ENCODE peak calls at places on chromosomes 3 and 15, in six cellular contexts. Y, M, O, E, G and Z are unnamed samples.

GRCh38 chr3:55446860-55447259 is 40.2 kb downstream of the WNT5A start:
- DNase-seq in Y (no peak), M (no peak), O (no peak), E (no peak), G (no peak), Z (no peak)

GRCh38 chr3:32700244-32700643 is 15.3 kb downstream of the CNOT10 start:
- DNase-seq in Y (no peak), M (no peak), O (no peak), E (no peak), G (no peak), Z (no peak)

GRCh38 chr15:42490246-42490742 is 647 bp downstream of the ZNF106 start:
- DNase-seq in Y (no peak), M (peak), O (no peak), E (no peak), G (no peak), Z (no peak)

GRCh38 chr15:48451736-48452135 is 120.5 kb downstream of the DUT start:
- DNase-seq in Y (no peak), M (no peak), O (no peak), E (no peak), G (no peak), Z (no peak)

GRCh38 chr3:127822166-127822835 is at the start of gene MGLL:
- DNase-seq in Y (no peak), M (peak), O (no peak), E (peak), G (peak), Z (no peak)

GRCh38 chr3:172595648-172596393 is 72.6 kb upstream of the TNFSF10 start:
- DNase-seq in Y (no peak), M (no peak), O (no peak), E (peak), G (no peak), Z (no peak)

GRCh38 chr3:42098171-42098570 is 7.0 kb downstream of the TRAK1 start:
- DNase-seq in Y (no peak), M (no peak), O (no peak), E (no peak), G (no peak), Z (no peak)

GRCh38 chr15:88391700-88392099 is 75.5 kb downstream of the MRPL46 start:
- DNase-seq in Y (no peak), M (no peak), O (no peak), E (no peak), G (no peak), Z (no peak)

GRCh38 chr3:64445318-64446300 is 220.3 kb upstream of the PRICKLE2 start:
- DNase-seq in Y (no peak), M (peak), O (no peak), E (peak), G (peak), Z (peak)

GRCh38 chr15:71079208-71080044 is 35.8 kb upstream of the THSD4 start:
- DNase-seq in Y (no peak), M (peak), O (no peak), E (peak), G (peak), Z (no peak)

GRCh38 chr3:120462409-120462959 is 11.7 kb upstream of the FSTL1 start:
- DNase-seq in Y (no peak), M (no peak), O (no peak), E (no peak), G (no peak), Z (no peak)

GRCh38 chr3:155302476-155302875 is 9.0 kb upstream of the STRIT1 start:
- DNase-seq in Y (no peak), M (no peak), O (no peak), E (peak), G (no peak), Z (no peak)

GRCh38 chr15:25186411-25186810 is 231.6 kb downstream of the SNRPN start:
- DNase-seq in Y (no peak), M (no peak), O (no peak), E (no peak), G (no peak), Z (no peak)

GRCh38 chr15:96070636-96071035 is 259.9 kb upstream of the NR2F2 start:
- DNase-seq in Y (no peak), M (no peak), O (no peak), E (no peak), G (no peak), Z (no peak)

GRCh38 chr15:78714890-78715289 is 73.9 kb upstream of the CHRNB4 start:
- DNase-seq in Y (no peak), M (no peak), O (no peak), E (peak), G (no peak), Z (no peak)

GRCh38 chr3:1953519-1953918 is 145.1 kb upstream of the CNTN4 start:
- DNase-seq in Y (no peak), M (no peak), O (no peak), E (no peak), G (no peak), Z (no peak)

GRCh38 chr3:122324871-122325323 is at the start of gene CSTA:
- DNase-seq in Y (no peak), M (no peak), O (no peak), E (no peak), G (no peak), Z (no peak)

GRCh38 chr3:102083971-102084370 is 234.7 kb downstream of the NFKBIZ start:
- DNase-seq in Y (no peak), M (peak), O (no peak), E (no peak), G (no peak), Z (no peak)

GRCh38 chr3:160564949-160565441 is 376 bp downstream of the KPNA4 start:
- DNase-seq in Y (peak), M (peak), O (peak), E (no peak), G (peak), Z (no peak)

GRCh38 chr3:72698154-72698917 is 149.9 kb downstream of the SHQ1 start:
- DNase-seq in Y (no peak), M (no peak), O (no peak), E (no peak), G (peak), Z (no peak)

GRCh38 chr3:27195059-27195458 is 174.1 kb downstream of the NEK10 start:
- DNase-seq in Y (no peak), M (no peak), O (no peak), E (no peak), G (no peak), Z (no peak)

GRCh38 chr3:39051649-39052557 is at the start of the genes SCN11A and WDR48:
- DNase-seq in Y (peak), M (peak), O (peak), E (peak), G (peak), Z (peak)

GRCh38 chr3:31166249-31166885 is 271.9 kb upstream of the GADL1 start:
- DNase-seq in Y (no peak), M (peak), O (no peak), E (peak), G (no peak), Z (no peak)

GRCh38 chr3:147157629-147158028 is 248.7 kb downstream of the ZIC4 start:
- DNase-seq in Y (no peak), M (no peak), O (no peak), E (no peak), G (no peak), Z (no peak)

GRCh38 chr3:169579086-169579485 is 84.4 kb downstream of the MECOM start:
- DNase-seq in Y (no peak), M (no peak), O (no peak), E (no peak), G (no peak), Z (no peak)

GRCh38 chr3:64530434-64531049 is 157.3 kb downstream of the ADAMTS9 start:
- DNase-seq in Y (no peak), M (peak), O (no peak), E (no peak), G (peak), Z (no peak)

GRCh38 chr3:10816863-10817253 is 830 bp downstream of the SLC6A11 start:
- DNase-seq in Y (no peak), M (no peak), O (no peak), E (no peak), G (no peak), Z (no peak)

GRCh38 chr3:129016725-129017530 is 15.8 kb downstream of the EFCC1 start:
- DNase-seq in Y (no peak), M (no peak), O (no peak), E (no peak), G (no peak), Z (no peak)

GRCh38 chr15:51737538-51738305 is at the start of gene LYSMD2:
- DNase-seq in Y (peak), M (peak), O (peak), E (peak), G (peak), Z (no peak)

GRCh38 chr15:25391971-25392733 is 46.7 kb downstream of the UBE3A start:
- DNase-seq in Y (no peak), M (peak), O (no peak), E (peak), G (no peak), Z (no peak)

GRCh38 chr15:70974004-70974832 is 81.6 kb downstream of the LRRC49 start:
- DNase-seq in Y (no peak), M (no peak), O (no peak), E (peak), G (no peak), Z (no peak)

GRCh38 chr3:157493627-157494550 is 9.3 kb downstream of the VEPH1 start:
- DNase-seq in Y (no peak), M (no peak), O (no peak), E (peak), G (no peak), Z (no peak)